ENCODE peak calls at places on chromosomes 12 and 14, in ten cellular contexts. F, B, U, R, X, M, I, N, Y and V are unnamed samples.

GRCh38 chr12:67783393-67783792 is 134.8 kb downstream of the DYRK2 start:
- DNase-seq in F (no peak), B (no peak), U (no peak), R (no peak), X (no peak), M (no peak), I (no peak), N (no peak), Y (no peak), V (no peak)

GRCh38 chr12:89494411-89495231 is 30.0 kb downstream of the GALNT4 start:
- DNase-seq in F (no peak), B (no peak), U (no peak), R (peak), X (no peak), M (no peak), I (no peak), N (peak), Y (no peak), V (no peak)

GRCh38 chr14:70036665-70037064 is 152.1 kb downstream of the SLC8A3 start:
- DNase-seq in F (no peak), B (peak), U (peak), R (no peak), X (peak), M (no peak), I (no peak), N (no peak), Y (no peak), V (no peak)

GRCh38 chr12:113465808-113466769 is 5.6 kb downstream of the LHX5 start:
- DNase-seq in F (no peak), B (no peak), U (no peak), R (no peak), X (peak), M (no peak), I (no peak), N (no peak), Y (no peak), V (no peak)

GRCh38 chr12:108724054-108724889 is 7.0 kb downstream of the CORO1C start:
- DNase-seq in F (no peak), B (peak), U (no peak), R (peak), X (no peak), M (no peak), I (peak), N (no peak), Y (no peak), V (no peak)

GRCh38 chr14:59919582-59920377 is at the start of gene LRRC9:
- DNase-seq in F (peak), B (no peak), U (peak), R (no peak), X (peak), M (no peak), I (no peak), N (peak), Y (no peak), V (no peak)

GRCh38 chr12:14402697-14403096 is 37.2 kb downstream of the ATF7IP start:
- DNase-seq in F (no peak), B (no peak), U (no peak), R (no peak), X (no peak), M (no peak), I (no peak), N (no peak), Y (no peak), V (no peak)

GRCh38 chr12:86256169-86256568 is at the start of gene MGAT4C:
- DNase-seq in F (no peak), B (no peak), U (no peak), R (no peak), X (peak), M (no peak), I (no peak), N (no peak), Y (no peak), V (no peak)

GRCh38 chr14:64388533-64389243 is 535 bp downstream of the MTHFD1 start:
- DNase-seq in F (no peak), B (peak), U (peak), R (peak), X (peak), M (no peak), I (no peak), N (no peak), Y (no peak), V (no peak)

GRCh38 chr12:12167847-12168246 is 97.1 kb downstream of the BCL2L14 start:
- DNase-seq in F (no peak), B (no peak), U (no peak), R (no peak), X (no peak), M (no peak), I (no peak), N (no peak), Y (no peak), V (no peak)

GRCh38 chr14:55580401-55581010 is 499 bp downstream of the KTN1 start:
- DNase-seq in F (peak), B (peak), U (peak), R (no peak), X (peak), M (peak), I (peak), N (peak), Y (no peak), V (no peak)

GRCh38 chr12:22399464-22399863 is 65.0 kb upstream of the ST8SIA1 start:
- DNase-seq in F (no peak), B (no peak), U (no peak), R (no peak), X (no peak), M (no peak), I (no peak), N (no peak), Y (no peak), V (no peak)

GRCh38 chr12:131014343-131014742 is 60.6 kb downstream of the ADGRD1 start:
- DNase-seq in F (no peak), B (no peak), U (no peak), R (no peak), X (no peak), M (no peak), I (no peak), N (no peak), Y (no peak), V (no peak)

GRCh38 chr12:51951843-51952722 is 584 bp downstream of the ACVR1B start:
- DNase-seq in F (no peak), B (no peak), U (peak), R (no peak), X (peak), M (no peak), I (peak), N (no peak), Y (no peak), V (no peak)

GRCh38 chr14:89060191-89060590 is 235.7 kb downstream of the TTC8 start:
- DNase-seq in F (no peak), B (peak), U (no peak), R (peak), X (no peak), M (no peak), I (no peak), N (no peak), Y (no peak), V (no peak)

GRCh38 chr14:102371361-102371760 is 8.6 kb downstream of the TECPR2 start:
- DNase-seq in F (no peak), B (no peak), U (no peak), R (no peak), X (no peak), M (no peak), I (no peak), N (no peak), Y (no peak), V (no peak)

GRCh38 chr12:14871247-14871646 is 14.4 kb downstream of the MGP start:
- DNase-seq in F (no peak), B (no peak), U (no peak), R (no peak), X (no peak), M (no peak), I (no peak), N (no peak), Y (no peak), V (no peak)

GRCh38 chr12:6914246-6914947 is at the start of gene ENO2:
- DNase-seq in F (no peak), B (peak), U (peak), R (peak), X (peak), M (peak), I (peak), N (peak), Y (no peak), V (no peak)

GRCh38 chr14:20970983-20971704 is 15.9 kb downstream of the RNASE2 start:
- DNase-seq in F (peak), B (peak), U (peak), R (peak), X (peak), M (peak), I (peak), N (peak), Y (peak), V (peak)

GRCh38 chr14:100904307-100905019 is 941 bp upstream of the RTL1 start:
- DNase-seq in F (no peak), B (no peak), U (peak), R (no peak), X (peak), M (no peak), I (no peak), N (no peak), Y (no peak), V (no peak)

GRCh38 chr12:95151406-95151805 is 65.9 kb downstream of the FGD6 start:
- DNase-seq in F (no peak), B (no peak), U (no peak), R (no peak), X (no peak), M (no peak), I (no peak), N (no peak), Y (no peak), V (no peak)

GRCh38 chr12:69430942-69431603 is 39.1 kb upstream of the FRS2 start:
- DNase-seq in F (no peak), B (no peak), U (no peak), R (no peak), X (no peak), M (no peak), I (no peak), N (no peak), Y (no peak), V (no peak)

GRCh38 chr12:54384591-54385041 is at the start of gene ZNF385A:
- DNase-seq in F (no peak), B (no peak), U (no peak), R (no peak), X (no peak), M (no peak), I (no peak), N (no peak), Y (no peak), V (no peak)

GRCh38 chr14:50773632-50774541 is 57.1 kb downstream of the NIN start:
- DNase-seq in F (peak), B (peak), U (peak), R (peak), X (peak), M (no peak), I (peak), N (no peak), Y (no peak), V (no peak)

GRCh38 chr12:22543246-22544037 is 900 bp downstream of the C2CD5 start:
- DNase-seq in F (peak), B (peak), U (peak), R (peak), X (peak), M (peak), I (peak), N (peak), Y (no peak), V (no peak)

GRCh38 chr14:56659964-56660551 is 80.5 kb downstream of the TMEM260 start:
- DNase-seq in F (no peak), B (peak), U (no peak), R (peak), X (peak), M (no peak), I (peak), N (peak), Y (peak), V (peak)

GRCh38 chr12:110330544-110330943 is 49.5 kb downstream of the ATP2A2 start:
- DNase-seq in F (no peak), B (peak), U (no peak), R (peak), X (no peak), M (no peak), I (no peak), N (no peak), Y (no peak), V (no peak)

GRCh38 chr12:131124487-131125280 is 171.0 kb downstream of the ADGRD1 start:
- DNase-seq in F (no peak), B (no peak), U (no peak), R (no peak), X (no peak), M (no peak), I (no peak), N (no peak), Y (no peak), V (no peak)

GRCh38 chr12:95557625-95558024 is 6.3 kb upstream of the USP44 start:
- DNase-seq in F (no peak), B (no peak), U (no peak), R (no peak), X (no peak), M (no peak), I (no peak), N (no peak), Y (no peak), V (no peak)

GRCh38 chr14:50417853-50418252 is 21.2 kb upstream of the CDKL1 start:
- DNase-seq in F (no peak), B (no peak), U (no peak), R (peak), X (no peak), M (no peak), I (no peak), N (no peak), Y (no peak), V (no peak)

GRCh38 chr12:54259194-54260011 is 20.5 kb downstream of the CBX5 start:
- DNase-seq in F (peak), B (peak), U (peak), R (peak), X (peak), M (peak), I (peak), N (peak), Y (peak), V (peak)

GRCh38 chr14:80427101-80427500 is 215.8 kb upstream of the DIO2 start:
- DNase-seq in F (no peak), B (peak), U (no peak), R (peak), X (no peak), M (no peak), I (no peak), N (no peak), Y (no peak), V (no peak)

GRCh38 chr12:72271741-72272661 is at the start of gene TRHDE:
- DNase-seq in F (peak), B (no peak), U (peak), R (peak), X (peak), M (no peak), I (peak), N (peak), Y (no peak), V (no peak)

GRCh38 chr12:93085383-93086287 is 156.5 kb upstream of the EEA1 start:
- DNase-seq in F (no peak), B (no peak), U (no peak), R (no peak), X (no peak), M (no peak), I (no peak), N (no peak), Y (no peak), V (no peak)
- TF ChIP-seq CTCF in F (no peak), B (no peak), U (no peak), R (no peak), X (no peak), M (no peak), I (no peak), N (no peak), Y (no peak), V (no peak)

GRCh38 chr12:57093412-57094193 is 4.7 kb downstream of the NAB2 start:
- DNase-seq in F (peak), B (peak), U (peak), R (peak), X (peak), M (peak), I (peak), N (peak), Y (no peak), V (no peak)
- TF ChIP-seq CTCF in F (peak), B (peak), U (peak), R (peak), X (peak), M (peak), I (peak), N (peak), Y (peak), V (peak)

GRCh38 chr14:68527329-68527851 is 265.5 kb downstream of the ZFP36L1 start:
- DNase-seq in F (peak), B (peak), U (no peak), R (no peak), X (peak), M (no peak), I (peak), N (no peak), Y (no peak), V (no peak)
- TF ChIP-seq CTCF in F (no peak), B (no peak), U (no peak), R (no peak), X (no peak), M (no peak), I (no peak), N (no peak), Y (no peak), V (no peak)

DNA sequence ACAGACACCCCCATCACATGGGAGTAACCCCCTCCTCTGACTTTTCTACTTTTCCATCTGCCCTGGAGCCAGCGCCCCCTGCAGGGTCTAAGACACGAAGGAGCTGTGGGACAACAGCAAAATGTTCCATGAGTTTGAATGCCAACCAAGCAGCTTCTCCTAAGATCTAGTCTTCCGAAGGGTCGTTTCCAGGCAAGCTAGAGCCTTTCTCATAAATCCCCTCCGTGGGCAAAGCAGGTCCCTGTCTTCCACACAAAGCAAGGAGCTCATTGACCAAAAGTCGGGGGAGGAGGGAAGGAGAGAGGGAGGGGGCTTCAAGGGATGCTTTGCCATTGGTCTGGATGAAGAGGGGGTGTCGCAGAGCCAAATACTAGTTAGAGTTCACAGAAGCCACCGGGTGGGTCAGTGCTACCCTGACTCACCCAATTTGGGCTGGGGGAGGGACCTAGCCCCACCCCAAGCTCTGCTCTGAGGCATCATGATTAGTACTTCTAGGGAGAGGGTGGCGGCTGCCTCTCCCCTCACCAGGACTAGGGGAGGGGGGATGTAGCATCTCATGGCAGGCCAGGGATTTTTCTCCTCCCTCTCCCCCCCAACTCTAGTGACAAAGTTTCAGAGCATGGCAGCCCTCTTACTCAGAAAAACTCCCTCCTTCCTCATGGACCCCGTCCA is 1.6 kb downstream of the MSI1 start:
- DNase-seq in F (peak), B (no peak), U (peak), R (no peak), X (peak), M (no peak), I (no peak), N (no peak), Y (no peak), V (no peak)
- TF ChIP-seq CTCF in F (peak), B (peak), U (peak), R (peak), X (peak), M (no peak), I (peak), N (peak), Y (peak), V (peak)

GRCh38 chr12:123938679-123939480 is 33.8 kb downstream of the CCDC92 start:
- DNase-seq in F (no peak), B (no peak), U (peak), R (no peak), X (peak), M (no peak), I (no peak), N (no peak), Y (no peak), V (no peak)
- TF ChIP-seq CTCF in F (no peak), B (peak), U (peak), R (peak), X (peak), M (peak), I (peak), N (peak), Y (peak), V (peak)

GRCh38 chr12:9796916-9797315 is 30.4 kb upstream of the KLRF1 start:
- DNase-seq in F (no peak), B (no peak), U (no peak), R (no peak), X (no peak), M (no peak), I (peak), N (no peak), Y (no peak), V (no peak)

GRCh38 chr12:9795945-9796344 is 31.3 kb upstream of the KLRF1 start:
- DNase-seq in F (no peak), B (no peak), U (no peak), R (no peak), X (no peak), M (no peak), I (no peak), N (no peak), Y (no peak), V (no peak)

GRCh38 chr12:9799961-9800360 is 27.3 kb upstream of the KLRF1 start:
- DNase-seq in F (no peak), B (no peak), U (no peak), R (peak), X (no peak), M (no peak), I (no peak), N (no peak), Y (no peak), V (no peak)

GRCh38 chr12:9796346-9796745 is 30.9 kb upstream of the KLRF1 start:
- DNase-seq in F (no peak), B (no peak), U (no peak), R (no peak), X (no peak), M (no peak), I (no peak), N (no peak), Y (no peak), V (no peak)

GRCh38 chr12:9798008-9798619 is 29.2 kb upstream of the KLRF1 start:
- DNase-seq in F (peak), B (peak), U (peak), R (peak), X (peak), M (no peak), I (peak), N (peak), Y (peak), V (no peak)
- TF ChIP-seq CTCF in F (peak), B (peak), U (peak), R (peak), X (peak), M (peak), I (peak), N (peak), Y (peak), V (peak)